ENCODE peak calls at places on chromosomes 13 and 19, in eight cellular contexts. B is neural progenitor cell, P is fibroblast of lung, I is tibial nerve, W is psoas muscle, F is SK-N-SH, S is esophagus muscularis mucosa, U is hepatocyte. X is an unnamed sample.

GRCh38 chr19:45798995-45799517 is 6.4 kb upstream of the DMWD start:
- DNase-seq in S (no peak), W (peak; percentile 80), U (peak; percentile 78), I (peak; percentile 65), P (peak; percentile 80), B (peak; percentile 72), F (peak; percentile 91), X (peak; percentile 80)

GRCh38 chr13:81089758-81090157 is 748.8 kb upstream of the SPRY2 start:
- DNase-seq in B (no peak), F (no peak), U (peak; percentile 7), W (no peak), S (no peak), P (no peak), I (no peak), X (no peak)

GRCh38 chr13:32261567-32261966 is 53.6 kb downstream of the ZAR1L start:
- DNase-seq in W (peak; percentile 77), F (peak; percentile 25), U (peak; percentile 76), P (peak; percentile 95), I (peak; percentile 55), S (no peak), B (no peak), X (peak; percentile 88)

GRCh38 chr13:77833331-77833863 is 85.2 kb downstream of the EDNRB start:
- DNase-seq in I (peak; percentile 64), W (no peak), U (peak; percentile 57), S (no peak), F (no peak), B (peak; percentile 10), P (peak; percentile 60), X (peak; percentile 18)

GRCh38 chr19:58559275-58560006 is 1.0 kb upstream of the UBE2M start:
- DNase-seq in W (peak; percentile 96), F (peak; percentile 93), B (peak; percentile 94), S (peak; percentile 98), I (peak; percentile 86), U (peak; percentile 94), P (peak; percentile 92), X (peak; percentile 90)

GRCh38 chr19:53844849-53845246 is 20.7 kb upstream of the NLRP12 start:
- DNase-seq in B (no peak), W (no peak), I (no peak), P (no peak), F (no peak), U (no peak), S (no peak), X (no peak)

GRCh38 chr13:69970521-69970920 is 137.1 kb upstream of the ATXN8OS start:
- DNase-seq in F (no peak), P (peak; percentile 29), W (no peak), S (no peak), B (no peak), I (no peak), U (peak; percentile 32), X (no peak)

GRCh38 chr19:6532244-6532999 is 1.6 kb downstream of the TNFSF9 start:
- DNase-seq in I (no peak), P (no peak), W (no peak), S (no peak), F (no peak), U (no peak), B (no peak), X (no peak)

GRCh38 chr13:42798118-42798517 is 16.7 kb downstream of the FAM216B start:
- DNase-seq in F (no peak), W (no peak), I (no peak), P (no peak), S (no peak), B (no peak), U (no peak), X (no peak)

GRCh38 chr19:13881692-13882418 is 4.9 kb downstream of the NANOS3 start:
- DNase-seq in I (no peak), F (no peak), P (peak; percentile 73), B (peak; percentile 29), W (no peak), U (no peak), S (no peak), X (no peak)

GRCh38 chr19:52599241-52599640 is 29.2 kb downstream of the ZNF701 start:
- DNase-seq in S (no peak), I (no peak), U (peak; percentile 33), F (no peak), P (no peak), B (no peak), W (no peak), X (no peak)

GRCh38 chr13:33351324-33351723 is 65.8 kb upstream of the STARD13 start:
- DNase-seq in U (no peak), W (no peak), I (no peak), S (no peak), B (no peak), F (no peak), P (peak; percentile 63), X (no peak)

GRCh38 chr19:2619076-2619475 is 83.4 kb downstream of the GNG7 start:
- DNase-seq in B (no peak), W (no peak), U (no peak), F (no peak), P (no peak), I (no peak), S (no peak), X (no peak)

GRCh38 chr19:31548941-31549340 is 199.7 kb upstream of the TSHZ3 start:
- DNase-seq in U (peak; percentile 38), S (no peak), I (no peak), W (no peak), B (peak; percentile 42), P (peak; percentile 6), F (no peak), X (no peak)

GRCh38 chr19:8571006-8571411 is 6.2 kb downstream of the MYO1F start:
- DNase-seq in I (no peak), U (no peak), W (no peak), B (no peak), F (no peak), S (no peak), P (peak; percentile 54), X (no peak)

GRCh38 chr13:37534181-37534580 is 64.4 kb downstream of the POSTN start:
- DNase-seq in F (no peak), B (no peak), U (no peak), I (no peak), P (peak; percentile 92), S (no peak), W (no peak), X (no peak)

GRCh38 chr13:49040872-49041271 is 65.2 kb downstream of the FNDC3A start:
- DNase-seq in P (peak; percentile 53), W (no peak), I (no peak), B (no peak), U (no peak), F (no peak), S (no peak), X (no peak)

GRCh38 chr13:114005206-114005720 is 31.4 kb upstream of the C13orf46 start:
- DNase-seq in B (no peak), U (no peak), I (no peak), P (no peak), W (peak; percentile 44), F (no peak), S (no peak), X (no peak)

GRCh38 chr13:111259058-111259457 is 61.4 kb upstream of the TEX29 start:
- DNase-seq in S (peak; percentile 70), B (no peak), I (no peak), F (no peak), W (no peak), P (no peak), U (no peak), X (no peak)

GRCh38 chr13:91133941-91134772 is 213.3 kb upstream of the MIR17HG start:
- DNase-seq in F (peak; percentile 37), P (peak; percentile 60), I (peak; percentile 55), B (peak; percentile 60), U (peak; percentile 69), S (no peak), W (no peak), X (no peak)

GRCh38 chr13:41065098-41065497 is 3.8 kb downstream of the WBP4 start:
- DNase-seq in U (peak; percentile 22), P (peak; percentile 80), W (no peak), B (no peak), F (no peak), I (no peak), S (no peak), X (no peak)

GRCh38 chr13:79533781-79534400 is 52.9 kb downstream of the NDFIP2 start:
- DNase-seq in U (no peak), W (no peak), S (no peak), F (no peak), P (peak; percentile 58), B (no peak), I (no peak), X (no peak)

GRCh38 chr13:20359335-20359734 is 127.2 kb upstream of the GJB6 start:
- DNase-seq in U (no peak), I (no peak), S (no peak), B (no peak), F (no peak), W (no peak), P (peak; percentile 100), X (no peak)

GRCh38 chr13:112752711-112753541 is 63.1 kb downstream of the ATP11A start:
- DNase-seq in F (no peak), U (no peak), B (no peak), W (peak; percentile 37), S (no peak), I (no peak), P (peak; percentile 45), X (peak; percentile 64)

GRCh38 chr19:1407662-1408299 is 395 bp downstream of the DAZAP1 start:
- DNase-seq in W (peak; percentile 77), P (no peak), I (no peak), U (peak; percentile 84), F (no peak), B (no peak), S (no peak), X (no peak)
- H3K4me1 ChIP-seq in W (peaks cover 44% of the 10 kb centered on the region), P (peaks cover 24% of the 10 kb centered on the region), I (no peaks in the 10 kb centered on the region), U (peaks cover 34% of the 10 kb centered on the region), F (peaks cover 6% of the 10 kb centered on the region), B (peaks cover 14% of the 10 kb centered on the region), S (peaks cover 57% of the 10 kb centered on the region), X (no peaks in the 10 kb centered on the region)

GRCh38 chr19:11964858-11965645 is at the start of gene ZNF763:
- DNase-seq in I (peak; percentile 98), P (peak; percentile 68), B (peak; percentile 98), S (peak; percentile 99), F (peak; percentile 92), U (peak; percentile 96), W (peak; percentile 94), X (peak; percentile 93)
- H3K27ac ChIP-seq in I (peak within 1 kb of the TSS; percentile 89), P (peak within 1 kb of the TSS; percentile 72), B (peak within 1 kb of the TSS; percentile 99), S (peak within 1 kb of the TSS; percentile 92), F (peak within 1 kb of the TSS; percentile 30), U (peak within 1 kb of the TSS; percentile 98), W (peak within 1 kb of the TSS; percentile 63), X (peak within 1 kb of the TSS; percentile 89)

GRCh38 chr13:100240109-100240779 is 151.4 kb downstream of the PCCA start:
- DNase-seq in U (no peak), P (no peak), W (no peak), I (no peak), B (peak; percentile 18), F (no peak), S (no peak), X (no peak)
- TF ChIP-seq CTCF in U (no peak), P (no peak), W (no peak), I (no peak), B (no peak), F (no peak), S (no peak), X (no peak)

DNA sequence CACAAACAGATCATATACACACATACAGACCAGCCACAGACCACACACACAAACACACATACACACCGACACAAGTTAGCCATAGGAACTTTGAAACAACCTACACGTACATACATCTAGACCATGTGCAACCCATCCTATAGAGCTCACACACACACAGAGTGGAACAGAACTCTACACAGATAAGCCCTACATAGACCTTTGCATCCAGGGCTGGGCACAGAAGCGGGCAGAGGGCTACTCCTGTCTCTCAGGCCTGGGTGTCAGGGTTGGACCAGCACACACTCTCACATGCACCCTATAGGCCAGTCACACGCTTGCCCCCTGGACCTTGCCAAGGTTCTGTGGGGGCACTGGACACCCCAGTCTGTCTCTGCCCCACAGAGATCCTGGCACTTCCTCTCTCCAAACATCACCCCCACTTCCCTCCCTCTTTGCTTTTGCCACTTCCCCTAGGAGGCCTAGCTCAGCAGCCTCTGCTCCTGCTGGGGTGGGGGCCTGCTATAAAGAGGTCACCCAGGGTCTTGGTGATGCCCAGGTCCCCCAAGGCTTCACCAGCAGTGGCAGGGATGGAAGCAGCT is 5.8 kb upstream of the JUNB start:
- DNase-seq in I (no peak), F (no peak), B (no peak), U (no peak), S (no peak), P (no peak), W (no peak), X (no peak)
- H3K4me1 ChIP-seq in I (no peaks in the 10 kb centered on the region), F (peaks cover 48% of the 10 kb centered on the region), B (peaks cover 34% of the 10 kb centered on the region), U (peaks cover 69% of the 10 kb centered on the region), S (peaks cover 75% of the 10 kb centered on the region), P (peaks cover 40% of the 10 kb centered on the region), W (peaks cover 35% of the 10 kb centered on the region), X (no peaks in the 10 kb centered on the region)

X was measured in uterus.